ENCODE peak calls at places on chromosomes 2 and 18, in eight cellular contexts. T is A549, X is HCT116, P is endothelial cell of umbilical vein, H is HepG2, J is NB4, Z is GM12878, U is K562. Y is an unnamed sample.
A peak's percentile ranks its signal among the peaks of the same experiment; 100 is the strongest.

GRCh38 chr2:120388222-120389035 is 42.5 kb downstream of the INHBB start:
- DNase-seq in T (no peak), X (no peak), P (no peak), H (no peak), J (no peak), Z (no peak), U (no peak), Y (peak; percentile 4)

GRCh38 chr2:233085037-233085838 is 25.1 kb downstream of the INPP5D start:
- DNase-seq in T (no peak), X (no peak), P (peak; percentile 44), H (peak; percentile 93), J (no peak), Z (no peak), U (no peak), Y (no peak)

GRCh38 chr2:167192833-167193232 is 304.6 kb downstream of the XIRP2 start:
- DNase-seq in T (no peak), X (no peak), P (no peak), H (no peak), J (no peak), Z (no peak), U (no peak), Y (no peak)

GRCh38 chr18:12883003-12883683 is 894 bp downstream of the PTPN2 start:
- DNase-seq in T (no peak), X (no peak), P (peak; percentile 41), H (no peak), J (no peak), Z (no peak), U (no peak), Y (no peak)

GRCh38 chr18:45353530-45353929 is 261.7 kb upstream of the SLC14A2 start:
- DNase-seq in T (peak; percentile 1), X (no peak), P (no peak), H (no peak), J (no peak), Z (no peak), U (no peak), Y (no peak)

GRCh38 chr2:36516136-36516870 is 81.7 kb downstream of the FEZ2 start:
- DNase-seq in T (no peak), X (no peak), P (no peak), H (no peak), J (no peak), Z (no peak), U (no peak), Y (no peak)

GRCh38 chr2:122748552-122749011 is 993.1 kb downstream of the TSN start:
- DNase-seq in T (no peak), X (no peak), P (peak; percentile 63), H (peak; percentile 61), J (no peak), Z (no peak), U (no peak), Y (peak; percentile 15)

GRCh38 chr18:10235553-10235952 is 218.9 kb upstream of the APCDD1 start:
- DNase-seq in T (no peak), X (no peak), P (no peak), H (no peak), J (no peak), Z (no peak), U (no peak), Y (no peak)

GRCh38 chr2:82694431-82694830 is 1764.6 kb downstream of the SUCLG1 start:
- DNase-seq in T (no peak), X (no peak), P (peak; percentile 13), H (no peak), J (no peak), Z (no peak), U (no peak), Y (no peak)

DNA sequence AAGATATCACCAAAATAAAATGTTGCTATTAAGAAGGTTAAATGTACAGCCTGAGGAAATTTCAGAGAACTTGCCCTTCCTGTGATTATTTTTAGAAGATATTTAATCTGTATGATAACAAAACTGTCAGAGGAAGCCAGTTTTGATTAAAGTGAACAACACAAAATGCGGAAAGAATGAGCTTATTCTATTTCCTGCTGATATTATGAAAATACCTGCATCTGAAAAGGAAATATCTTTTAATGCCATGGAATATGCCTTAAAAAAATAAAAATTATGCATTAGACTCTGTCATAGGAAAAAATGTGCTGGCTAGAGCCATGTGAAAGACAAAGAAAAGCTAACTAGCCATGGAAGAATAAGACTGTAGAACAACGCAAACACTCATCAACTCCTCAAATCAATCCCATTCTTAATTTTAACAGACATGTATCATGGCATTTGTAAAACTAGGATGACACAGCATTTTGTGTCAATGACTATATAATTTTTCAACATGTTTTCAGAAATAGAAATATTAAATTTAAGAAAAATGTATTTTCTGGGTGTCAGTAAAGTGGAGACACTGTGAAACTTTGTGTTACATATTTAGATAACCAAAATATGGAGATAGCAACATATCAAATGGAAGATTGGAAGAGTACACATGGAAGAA is 1768.2 kb downstream of the SUCLG1 start:
- DNase-seq in T (no peak), X (no peak), P (peak; percentile 93), H (no peak), J (no peak), Z (no peak), U (no peak), Y (no peak)
- TF ChIP-seq MAX in T (no peak), X (no peak), P (no peak), H (no peak), J (no peak), Z (no peak), U (no peak), Y (no peak)

GRCh38 chr2:231359484-231359883 is 36.0 kb upstream of the B3GNT7 start:
- DNase-seq in T (no peak), X (no peak), P (no peak), H (no peak), J (peak; percentile 45), Z (no peak), U (no peak), Y (no peak)

GRCh38 chr2:231361701-231362588 is 33.6 kb upstream of the B3GNT7 start:
- DNase-seq in T (no peak), X (no peak), P (no peak), H (no peak), J (peak; percentile 94), Z (peak; percentile 26), U (peak; percentile 33), Y (no peak)

GRCh38 chr2:231359948-231360347 is 35.6 kb upstream of the B3GNT7 start:
- DNase-seq in T (no peak), X (no peak), P (no peak), H (no peak), J (no peak), Z (no peak), U (no peak), Y (no peak)

GRCh38 chr2:231360881-231361294 is 34.6 kb upstream of the B3GNT7 start:
- DNase-seq in T (no peak), X (no peak), P (no peak), H (no peak), J (peak; percentile 80), Z (no peak), U (no peak), Y (no peak)

GRCh38 chr2:231360401-231360800 is 35.1 kb upstream of the B3GNT7 start:
- DNase-seq in T (no peak), X (no peak), P (no peak), H (no peak), J (no peak), Z (no peak), U (no peak), Y (peak; percentile 51)
- TF ChIP-seq MAX in T (no peak), X (no peak), P (no peak), H (no peak), J (no peak), Z (no peak), U (no peak), Y (no peak)

GRCh38 chr2:240258685-240259084 is 118.2 kb upstream of the OTOS start:
- DNase-seq in T (no peak), X (no peak), P (no peak), H (no peak), J (no peak), Z (no peak), U (no peak), Y (no peak)

GRCh38 chr2:240260664-240261063 is 120.2 kb upstream of the OTOS start:
- DNase-seq in T (no peak), X (no peak), P (no peak), H (no peak), J (no peak), Z (no peak), U (no peak), Y (no peak)

GRCh38 chr2:240257940-240258580 is 117.6 kb upstream of the OTOS start:
- DNase-seq in T (no peak), X (no peak), P (no peak), H (no peak), J (no peak), Z (no peak), U (no peak), Y (no peak)

GRCh38 chr2:240259201-240259923 is 118.9 kb upstream of the OTOS start:
- DNase-seq in T (no peak), X (no peak), P (no peak), H (no peak), J (no peak), Z (no peak), U (no peak), Y (no peak)

GRCh38 chr2:240259924-240260529 is 119.6 kb upstream of the OTOS start:
- DNase-seq in T (no peak), X (no peak), P (no peak), H (no peak), J (no peak), Z (no peak), U (no peak), Y (no peak)
- TF ChIP-seq MAX in T (no peak), X (no peak), P (no peak), H (no peak), J (no peak), Z (no peak), U (no peak), Y (no peak)

GRCh38 chr18:44039216-44039615 is 641.5 kb upstream of the SETBP1 start:
- DNase-seq in T (no peak), X (no peak), P (no peak), H (no peak), J (no peak), Z (no peak), U (no peak), Y (no peak)

GRCh38 chr18:44036500-44036899 is 644.2 kb upstream of the SETBP1 start:
- DNase-seq in T (no peak), X (no peak), P (peak; percentile 17), H (no peak), J (no peak), Z (no peak), U (no peak), Y (peak; percentile 17)

GRCh38 chr18:44047585-44047984 is 633.1 kb upstream of the SETBP1 start:
- DNase-seq in T (no peak), X (no peak), P (no peak), H (no peak), J (no peak), Z (no peak), U (no peak), Y (no peak)

GRCh38 chr18:44039826-44040225 is 640.9 kb upstream of the SETBP1 start:
- DNase-seq in T (no peak), X (no peak), P (no peak), H (no peak), J (no peak), Z (no peak), U (no peak), Y (no peak)

DNA sequence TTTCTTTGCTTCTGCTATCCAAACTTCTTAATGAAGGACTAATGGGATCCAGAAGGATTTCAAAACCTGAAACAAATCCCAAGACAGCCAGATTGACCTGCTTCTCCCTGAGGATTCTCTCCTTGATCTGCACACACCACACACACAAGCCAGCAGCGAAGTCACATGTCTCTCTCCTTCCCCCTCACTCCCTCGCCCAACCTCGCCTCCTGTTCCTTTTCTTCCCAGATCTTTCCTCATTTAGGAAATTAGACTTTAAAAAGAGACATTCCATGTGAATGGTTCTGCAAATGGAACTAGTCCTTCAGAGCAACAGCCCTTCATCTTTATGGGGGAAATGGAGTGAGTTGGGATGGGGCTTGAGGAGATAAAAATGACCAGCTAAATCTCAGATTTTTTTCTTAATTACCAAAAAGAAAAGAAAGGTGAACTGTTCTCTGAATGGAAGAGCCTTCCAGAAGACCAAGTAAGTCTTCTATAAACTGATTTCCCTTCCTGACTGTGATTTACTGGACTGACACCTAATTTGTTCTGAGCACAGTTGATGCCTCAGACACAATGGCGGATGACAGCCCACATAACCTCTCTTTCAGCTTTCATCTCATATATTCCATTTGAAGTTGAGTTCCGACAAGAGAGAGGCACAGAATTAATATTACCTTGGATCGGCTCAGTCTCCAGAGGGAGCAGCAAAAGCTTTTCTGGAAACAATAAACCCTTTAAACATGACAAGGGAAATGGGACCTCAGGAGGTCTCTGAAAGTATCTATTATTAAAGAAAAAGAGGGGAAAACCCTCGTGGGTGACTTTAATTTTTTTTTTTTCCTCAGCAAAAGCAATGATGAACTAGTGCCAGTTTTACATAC is 638.9 kb upstream of the SETBP1 start:
- DNase-seq in T (no peak), X (no peak), P (no peak), H (no peak), J (no peak), Z (no peak), U (no peak), Y (no peak)
- TF ChIP-seq MAX in T (no peak), X (no peak), P (no peak), H (no peak), J (no peak), Z (no peak), U (no peak), Y (peak; percentile 24)